ENCODE peak calls at places on chromosomes 5 and 9, in nine cellular contexts. One of them, this sample, is unnamed.

GRCh38 chr9:114433720-114434255 is 46.0 kb upstream of the AKNA start:
- DNase-seq in central memory CD4-positive, alpha-beta T cell: no peak
- DNase-seq in GM19239: no peak
- DNase-seq in lower leg skin: no peak
- DNase-seq in NCI-H345: no peak
- DNase-seq in ELF-1: no peak
- DNase-seq in activated T-cell treated with anti-CD3 and anti-CD28 coated beads for 1 hour: no peak
- DNase-seq in OCI-LY7: peak; percentile 40
- DNase-seq in left cardiac atrium: no peak
- DNase-seq in this sample: no peak

GRCh38 chr9:79221084-79221483 is 350.7 kb upstream of the TLE4 start:
- DNase-seq in left cardiac atrium: no peak
- DNase-seq in lower leg skin: no peak
- DNase-seq in central memory CD4-positive, alpha-beta T cell: no peak
- DNase-seq in OCI-LY7: no peak
- DNase-seq in GM19239: no peak
- DNase-seq in activated T-cell treated with anti-CD3 and anti-CD28 coated beads for 1 hour: no peak
- DNase-seq in ELF-1: peak; percentile 47
- DNase-seq in NCI-H345: no peak
- DNase-seq in this sample: peak; percentile 97

GRCh38 chr5:150723845-150724244 is 23.0 kb upstream of the RBM22 start:
- DNase-seq in NCI-H345: no peak
- DNase-seq in GM19239: no peak
- DNase-seq in ELF-1: no peak
- DNase-seq in central memory CD4-positive, alpha-beta T cell: no peak
- DNase-seq in OCI-LY7: no peak
- DNase-seq in lower leg skin: no peak
- DNase-seq in activated T-cell treated with anti-CD3 and anti-CD28 coated beads for 1 hour: no peak
- DNase-seq in left cardiac atrium: no peak
- DNase-seq in this sample: no peak

GRCh38 chr9:136828474-136829140 is 13.7 kb upstream of the AJM1 start:
- DNase-seq in OCI-LY7: no peak
- DNase-seq in NCI-H345: no peak
- DNase-seq in central memory CD4-positive, alpha-beta T cell: no peak
- DNase-seq in activated T-cell treated with anti-CD3 and anti-CD28 coated beads for 1 hour: no peak
- DNase-seq in ELF-1: no peak
- DNase-seq in lower leg skin: no peak
- DNase-seq in GM19239: no peak
- DNase-seq in left cardiac atrium: no peak
- DNase-seq in this sample: no peak

GRCh38 chr9:38294130-38294529 is 98.4 kb upstream of the ALDH1B1 start:
- DNase-seq in activated T-cell treated with anti-CD3 and anti-CD28 coated beads for 1 hour: no peak
- DNase-seq in lower leg skin: peak; percentile 17
- DNase-seq in left cardiac atrium: no peak
- DNase-seq in central memory CD4-positive, alpha-beta T cell: no peak
- DNase-seq in NCI-H345: no peak
- DNase-seq in OCI-LY7: no peak
- DNase-seq in ELF-1: no peak
- DNase-seq in GM19239: no peak
- DNase-seq in this sample: no peak

GRCh38 chr9:134205636-134206316 is 41.4 kb upstream of the RNU6ATAC start:
- DNase-seq in NCI-H345: no peak
- DNase-seq in ELF-1: no peak
- DNase-seq in GM19239: no peak
- DNase-seq in central memory CD4-positive, alpha-beta T cell: no peak
- DNase-seq in activated T-cell treated with anti-CD3 and anti-CD28 coated beads for 1 hour: no peak
- DNase-seq in OCI-LY7: no peak
- DNase-seq in lower leg skin: peak; percentile 88
- DNase-seq in left cardiac atrium: peak; percentile 83
- DNase-seq in this sample: no peak

GRCh38 chr5:16550316-16550952 is 66.4 kb downstream of the RETREG1 start:
- DNase-seq in left cardiac atrium: no peak
- DNase-seq in activated T-cell treated with anti-CD3 and anti-CD28 coated beads for 1 hour: no peak
- DNase-seq in GM19239: peak; percentile 48
- DNase-seq in NCI-H345: peak; percentile 14
- DNase-seq in central memory CD4-positive, alpha-beta T cell: peak; percentile 3
- DNase-seq in lower leg skin: peak; percentile 75
- DNase-seq in ELF-1: peak; percentile 50
- DNase-seq in OCI-LY7: peak; percentile 70
- DNase-seq in this sample: peak; percentile 80

GRCh38 chr9:130608554-130609122 is 29.3 kb downstream of the FUBP3 start:
- DNase-seq in activated T-cell treated with anti-CD3 and anti-CD28 coated beads for 1 hour: no peak
- DNase-seq in OCI-LY7: no peak
- DNase-seq in central memory CD4-positive, alpha-beta T cell: no peak
- DNase-seq in NCI-H345: no peak
- DNase-seq in ELF-1: no peak
- DNase-seq in left cardiac atrium: no peak
- DNase-seq in lower leg skin: no peak
- DNase-seq in GM19239: no peak
- DNase-seq in this sample: no peak

GRCh38 chr9:121196389-121196788 is 5.3 kb downstream of the RAB14 start:
- DNase-seq in lower leg skin: no peak
- DNase-seq in central memory CD4-positive, alpha-beta T cell: no peak
- DNase-seq in OCI-LY7: no peak
- DNase-seq in NCI-H345: no peak
- DNase-seq in activated T-cell treated with anti-CD3 and anti-CD28 coated beads for 1 hour: no peak
- DNase-seq in ELF-1: no peak
- DNase-seq in GM19239: no peak
- DNase-seq in left cardiac atrium: no peak
- DNase-seq in this sample: no peak

GRCh38 chr5:58771750-58772149 is 188.9 kb downstream of the RAB3C start:
- DNase-seq in left cardiac atrium: no peak
- DNase-seq in activated T-cell treated with anti-CD3 and anti-CD28 coated beads for 1 hour: no peak
- DNase-seq in central memory CD4-positive, alpha-beta T cell: no peak
- DNase-seq in GM19239: no peak
- DNase-seq in OCI-LY7: no peak
- DNase-seq in NCI-H345: no peak
- DNase-seq in lower leg skin: no peak
- DNase-seq in ELF-1: no peak
- DNase-seq in this sample: no peak

GRCh38 chr5:89208392-89208791 is 325.4 kb upstream of the MEF2C start:
- DNase-seq in ELF-1: no peak
- DNase-seq in NCI-H345: no peak
- DNase-seq in activated T-cell treated with anti-CD3 and anti-CD28 coated beads for 1 hour: no peak
- DNase-seq in OCI-LY7: no peak
- DNase-seq in central memory CD4-positive, alpha-beta T cell: no peak
- DNase-seq in lower leg skin: no peak
- DNase-seq in left cardiac atrium: no peak
- DNase-seq in GM19239: no peak
- DNase-seq in this sample: no peak

GRCh38 chr5:178507151-178507932 is 82.9 kb downstream of the COL23A1 start:
- DNase-seq in GM19239: no peak
- DNase-seq in ELF-1: no peak
- DNase-seq in OCI-LY7: no peak
- DNase-seq in NCI-H345: no peak
- DNase-seq in left cardiac atrium: no peak
- DNase-seq in lower leg skin: no peak
- DNase-seq in activated T-cell treated with anti-CD3 and anti-CD28 coated beads for 1 hour: no peak
- DNase-seq in central memory CD4-positive, alpha-beta T cell: no peak
- DNase-seq in this sample: no peak

GRCh38 chr5:108670591-108671335 is 76.9 kb upstream of the FER start:
- DNase-seq in GM19239: no peak
- DNase-seq in NCI-H345: no peak
- DNase-seq in lower leg skin: no peak
- DNase-seq in central memory CD4-positive, alpha-beta T cell: no peak
- DNase-seq in OCI-LY7: no peak
- DNase-seq in activated T-cell treated with anti-CD3 and anti-CD28 coated beads for 1 hour: no peak
- DNase-seq in ELF-1: peak; percentile 8
- DNase-seq in left cardiac atrium: no peak
- DNase-seq in this sample: no peak

GRCh38 chr9:133589454-133590227 is 19.5 kb downstream of the FAM163B start:
- DNase-seq in ELF-1: peak; percentile 81
- DNase-seq in lower leg skin: no peak
- DNase-seq in central memory CD4-positive, alpha-beta T cell: no peak
- DNase-seq in activated T-cell treated with anti-CD3 and anti-CD28 coated beads for 1 hour: peak; percentile 42
- DNase-seq in left cardiac atrium: no peak
- DNase-seq in OCI-LY7: peak; percentile 66
- DNase-seq in NCI-H345: peak; percentile 12
- DNase-seq in GM19239: no peak
- DNase-seq in this sample: no peak

GRCh38 chr9:90827181-90827866 is 25.7 kb downstream of the SYK start:
- DNase-seq in left cardiac atrium: no peak
- DNase-seq in ELF-1: no peak
- DNase-seq in activated T-cell treated with anti-CD3 and anti-CD28 coated beads for 1 hour: no peak
- DNase-seq in NCI-H345: no peak
- DNase-seq in central memory CD4-positive, alpha-beta T cell: no peak
- DNase-seq in OCI-LY7: peak; percentile 91
- DNase-seq in lower leg skin: no peak
- DNase-seq in GM19239: no peak
- DNase-seq in this sample: peak; percentile 6

GRCh38 chr9:84216151-84216550 is 124.4 kb downstream of the SLC28A3 start:
- DNase-seq in lower leg skin: no peak
- DNase-seq in left cardiac atrium: no peak
- DNase-seq in activated T-cell treated with anti-CD3 and anti-CD28 coated beads for 1 hour: no peak
- DNase-seq in central memory CD4-positive, alpha-beta T cell: no peak
- DNase-seq in ELF-1: no peak
- DNase-seq in GM19239: no peak
- DNase-seq in OCI-LY7: no peak
- DNase-seq in NCI-H345: no peak
- DNase-seq in this sample: no peak

GRCh38 chr9:92728831-92729734 is 35.5 kb downstream of the BICD2 start:
- DNase-seq in ELF-1: no peak
- DNase-seq in lower leg skin: peak; percentile 64
- DNase-seq in OCI-LY7: peak; percentile 91
- DNase-seq in NCI-H345: no peak
- DNase-seq in GM19239: peak; percentile 77
- DNase-seq in left cardiac atrium: no peak
- DNase-seq in activated T-cell treated with anti-CD3 and anti-CD28 coated beads for 1 hour: no peak
- DNase-seq in central memory CD4-positive, alpha-beta T cell: no peak
- DNase-seq in this sample: no peak

GRCh38 chr5:159902444-159903121 is 13.7 kb upstream of the ADRA1B start:
- DNase-seq in GM19239: no peak
- DNase-seq in central memory CD4-positive, alpha-beta T cell: no peak
- DNase-seq in OCI-LY7: no peak
- DNase-seq in ELF-1: no peak
- DNase-seq in activated T-cell treated with anti-CD3 and anti-CD28 coated beads for 1 hour: no peak
- DNase-seq in left cardiac atrium: no peak
- DNase-seq in lower leg skin: no peak
- DNase-seq in NCI-H345: no peak
- DNase-seq in this sample: no peak

GRCh38 chr9:127756233-127756632 is 21.1 kb upstream of the TOR2A start:
- DNase-seq in GM19239: no peak
- DNase-seq in OCI-LY7: no peak
- DNase-seq in left cardiac atrium: no peak
- DNase-seq in NCI-H345: no peak
- DNase-seq in activated T-cell treated with anti-CD3 and anti-CD28 coated beads for 1 hour: no peak
- DNase-seq in central memory CD4-positive, alpha-beta T cell: no peak
- DNase-seq in lower leg skin: no peak
- DNase-seq in ELF-1: no peak
- DNase-seq in this sample: peak; percentile 80